ENCODE peak calls at places on chromosome 18, in ten cellular contexts. One of them, this sample, is unnamed.

GRCh38 chr18:72895548-72895947 is 27.8 kb upstream of the NETO1 start:
- DNase-seq in breast epithelium: no peak
- DNase-seq in brain microvascular endothelial cell: peak
- DNase-seq in tibial artery: no peak
- DNase-seq in CD4-positive, alpha-beta T cell: no peak
- DNase-seq in neuronal stem cell: no peak
- DNase-seq in upper lobe of right lung: no peak
- DNase-seq in uterus: no peak
- DNase-seq in cardiac muscle cell: no peak
- DNase-seq in fibroblast of lung: peak
- DNase-seq in this sample: no peak

GRCh38 chr18:9832871-9833270 is 52.9 kb upstream of the TXNDC2 start:
- DNase-seq in breast epithelium: no peak
- DNase-seq in brain microvascular endothelial cell: no peak
- DNase-seq in tibial artery: no peak
- DNase-seq in CD4-positive, alpha-beta T cell: no peak
- DNase-seq in neuronal stem cell: no peak
- DNase-seq in upper lobe of right lung: no peak
- DNase-seq in uterus: no peak
- DNase-seq in cardiac muscle cell: no peak
- DNase-seq in fibroblast of lung: no peak
- DNase-seq in this sample: no peak

GRCh38 chr18:47204908-47205522 is 28.9 kb upstream of the IER3IP1 start:
- DNase-seq in breast epithelium: no peak
- DNase-seq in brain microvascular endothelial cell: peak
- DNase-seq in tibial artery: no peak
- DNase-seq in CD4-positive, alpha-beta T cell: no peak
- DNase-seq in neuronal stem cell: no peak
- DNase-seq in upper lobe of right lung: no peak
- DNase-seq in uterus: no peak
- DNase-seq in cardiac muscle cell: peak
- DNase-seq in fibroblast of lung: peak
- DNase-seq in this sample: peak

GRCh38 chr18:33369711-33370449 is 70.6 kb downstream of the CCDC178 start:
- DNase-seq in breast epithelium: no peak
- DNase-seq in brain microvascular endothelial cell: no peak
- DNase-seq in tibial artery: no peak
- DNase-seq in CD4-positive, alpha-beta T cell: no peak
- DNase-seq in neuronal stem cell: no peak
- DNase-seq in upper lobe of right lung: no peak
- DNase-seq in uterus: no peak
- DNase-seq in cardiac muscle cell: no peak
- DNase-seq in fibroblast of lung: no peak
- DNase-seq in this sample: peak

GRCh38 chr18:10230072-10230471 is 224.4 kb upstream of the APCDD1 start:
- DNase-seq in breast epithelium: no peak
- DNase-seq in brain microvascular endothelial cell: peak
- DNase-seq in tibial artery: no peak
- DNase-seq in CD4-positive, alpha-beta T cell: no peak
- DNase-seq in neuronal stem cell: no peak
- DNase-seq in upper lobe of right lung: no peak
- DNase-seq in uterus: no peak
- DNase-seq in cardiac muscle cell: no peak
- DNase-seq in fibroblast of lung: peak
- DNase-seq in this sample: peak

GRCh38 chr18:73136134-73136533 is 268.3 kb upstream of the NETO1 start:
- DNase-seq in breast epithelium: no peak
- DNase-seq in brain microvascular endothelial cell: no peak
- DNase-seq in tibial artery: no peak
- DNase-seq in CD4-positive, alpha-beta T cell: no peak
- DNase-seq in neuronal stem cell: no peak
- DNase-seq in upper lobe of right lung: no peak
- DNase-seq in uterus: no peak
- DNase-seq in cardiac muscle cell: peak
- DNase-seq in fibroblast of lung: peak
- DNase-seq in this sample: peak

GRCh38 chr18:6444484-6445228 is 29.9 kb upstream of the L3MBTL4 start:
- DNase-seq in breast epithelium: no peak
- DNase-seq in brain microvascular endothelial cell: no peak
- DNase-seq in tibial artery: no peak
- DNase-seq in CD4-positive, alpha-beta T cell: no peak
- DNase-seq in neuronal stem cell: no peak
- DNase-seq in upper lobe of right lung: no peak
- DNase-seq in uterus: no peak
- DNase-seq in cardiac muscle cell: no peak
- DNase-seq in fibroblast of lung: no peak
- DNase-seq in this sample: no peak

GRCh38 chr18:80247403-80247916 is at the start of gene PARD6G:
- DNase-seq in breast epithelium: peak
- DNase-seq in brain microvascular endothelial cell: peak
- DNase-seq in tibial artery: peak
- DNase-seq in CD4-positive, alpha-beta T cell: peak
- DNase-seq in neuronal stem cell: peak
- DNase-seq in upper lobe of right lung: peak
- DNase-seq in uterus: peak
- DNase-seq in cardiac muscle cell: peak
- DNase-seq in fibroblast of lung: peak
- DNase-seq in this sample: peak

GRCh38 chr18:22324191-22325131 is 93.3 kb downstream of the CTAGE1 start:
- DNase-seq in breast epithelium: no peak
- DNase-seq in brain microvascular endothelial cell: no peak
- DNase-seq in tibial artery: peak
- DNase-seq in CD4-positive, alpha-beta T cell: no peak
- DNase-seq in neuronal stem cell: peak
- DNase-seq in upper lobe of right lung: peak
- DNase-seq in uterus: peak
- DNase-seq in cardiac muscle cell: peak
- DNase-seq in fibroblast of lung: peak
- DNase-seq in this sample: no peak

GRCh38 chr18:79275992-79276391 is 119.7 kb upstream of the NFATC1 start:
- DNase-seq in breast epithelium: no peak
- DNase-seq in brain microvascular endothelial cell: peak
- DNase-seq in tibial artery: no peak
- DNase-seq in CD4-positive, alpha-beta T cell: no peak
- DNase-seq in neuronal stem cell: no peak
- DNase-seq in upper lobe of right lung: no peak
- DNase-seq in uterus: no peak
- DNase-seq in cardiac muscle cell: no peak
- DNase-seq in fibroblast of lung: no peak
- DNase-seq in this sample: peak

GRCh38 chr18:49238433-49239042 is 221.9 kb downstream of the DYM start:
- DNase-seq in breast epithelium: no peak
- DNase-seq in brain microvascular endothelial cell: peak
- DNase-seq in tibial artery: no peak
- DNase-seq in CD4-positive, alpha-beta T cell: no peak
- DNase-seq in neuronal stem cell: peak
- DNase-seq in upper lobe of right lung: no peak
- DNase-seq in uterus: no peak
- DNase-seq in cardiac muscle cell: peak
- DNase-seq in fibroblast of lung: peak
- DNase-seq in this sample: no peak

GRCh38 chr18:7452331-7452730 is 114.8 kb upstream of the PTPRM start:
- DNase-seq in breast epithelium: no peak
- DNase-seq in brain microvascular endothelial cell: peak
- DNase-seq in tibial artery: peak
- DNase-seq in CD4-positive, alpha-beta T cell: no peak
- DNase-seq in neuronal stem cell: no peak
- DNase-seq in upper lobe of right lung: no peak
- DNase-seq in uterus: no peak
- DNase-seq in cardiac muscle cell: peak
- DNase-seq in fibroblast of lung: no peak
- DNase-seq in this sample: peak

GRCh38 chr18:55319517-55319905 is 268.5 kb downstream of the TCF4 start:
- DNase-seq in breast epithelium: no peak
- DNase-seq in brain microvascular endothelial cell: no peak
- DNase-seq in tibial artery: no peak
- DNase-seq in CD4-positive, alpha-beta T cell: no peak
- DNase-seq in neuronal stem cell: no peak
- DNase-seq in upper lobe of right lung: no peak
- DNase-seq in uterus: no peak
- DNase-seq in cardiac muscle cell: no peak
- DNase-seq in fibroblast of lung: peak
- DNase-seq in this sample: no peak

GRCh38 chr18:55318864-55319516 is 269.0 kb downstream of the TCF4 start:
- DNase-seq in breast epithelium: no peak
- DNase-seq in brain microvascular endothelial cell: no peak
- DNase-seq in tibial artery: no peak
- DNase-seq in CD4-positive, alpha-beta T cell: no peak
- DNase-seq in neuronal stem cell: no peak
- DNase-seq in upper lobe of right lung: no peak
- DNase-seq in uterus: no peak
- DNase-seq in cardiac muscle cell: no peak
- DNase-seq in fibroblast of lung: peak
- DNase-seq in this sample: no peak

GRCh38 chr18:55317832-55318231 is 270.2 kb downstream of the TCF4 start:
- DNase-seq in breast epithelium: no peak
- DNase-seq in brain microvascular endothelial cell: no peak
- DNase-seq in tibial artery: no peak
- DNase-seq in CD4-positive, alpha-beta T cell: no peak
- DNase-seq in neuronal stem cell: no peak
- DNase-seq in upper lobe of right lung: no peak
- DNase-seq in uterus: no peak
- DNase-seq in cardiac muscle cell: no peak
- DNase-seq in fibroblast of lung: no peak
- DNase-seq in this sample: no peak

GRCh38 chr18:55316615-55317184 is 271.3 kb downstream of the TCF4 start:
- DNase-seq in breast epithelium: no peak
- DNase-seq in brain microvascular endothelial cell: no peak
- DNase-seq in tibial artery: no peak
- DNase-seq in CD4-positive, alpha-beta T cell: no peak
- DNase-seq in neuronal stem cell: no peak
- DNase-seq in upper lobe of right lung: no peak
- DNase-seq in uterus: no peak
- DNase-seq in cardiac muscle cell: no peak
- DNase-seq in fibroblast of lung: no peak
- DNase-seq in this sample: no peak

DNA sequence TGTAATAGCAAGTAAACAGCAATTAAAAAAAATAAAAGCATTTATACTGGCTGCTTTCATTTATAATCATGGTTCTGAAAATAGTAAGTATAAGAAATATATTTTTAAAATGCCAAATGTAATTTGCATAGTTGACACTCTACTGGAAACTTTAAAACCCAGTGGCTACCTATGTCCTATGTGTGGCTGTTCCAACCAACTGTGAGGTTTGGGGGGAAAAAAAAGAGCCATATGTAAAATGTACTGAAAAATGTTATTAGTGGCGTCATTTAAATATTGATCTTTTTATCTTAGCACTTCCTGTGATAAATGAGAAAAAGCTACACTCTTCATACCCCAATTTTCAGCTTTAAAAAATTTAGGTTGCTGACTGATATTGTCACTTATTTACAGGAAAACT is 270.7 kb downstream of the TCF4 start:
- DNase-seq in breast epithelium: no peak
- DNase-seq in brain microvascular endothelial cell: no peak
- DNase-seq in tibial artery: no peak
- DNase-seq in CD4-positive, alpha-beta T cell: no peak
- DNase-seq in neuronal stem cell: no peak
- DNase-seq in upper lobe of right lung: no peak
- DNase-seq in uterus: no peak
- DNase-seq in cardiac muscle cell: no peak
- DNase-seq in fibroblast of lung: no peak
- DNase-seq in this sample: no peak
- H3K27ac ChIP-seq in breast epithelium: peak
- H3K27ac ChIP-seq in brain microvascular endothelial cell: no peak
- H3K27ac ChIP-seq in tibial artery: no peak
- H3K27ac ChIP-seq in CD4-positive, alpha-beta T cell: no peak
- H3K27ac ChIP-seq in neuronal stem cell: no peak
- H3K27ac ChIP-seq in upper lobe of right lung: peak
- H3K27ac ChIP-seq in uterus: peak
- H3K27ac ChIP-seq in cardiac muscle cell: no peak
- H3K27ac ChIP-seq in fibroblast of lung: no peak
- H3K27ac ChIP-seq in this sample: no peak

GRCh38 chr18:60892855-60893254 is 440.4 kb upstream of the CDH20 start:
- DNase-seq in breast epithelium: peak
- DNase-seq in brain microvascular endothelial cell: peak
- DNase-seq in tibial artery: no peak
- DNase-seq in CD4-positive, alpha-beta T cell: no peak
- DNase-seq in neuronal stem cell: no peak
- DNase-seq in upper lobe of right lung: peak
- DNase-seq in uterus: no peak
- DNase-seq in cardiac muscle cell: no peak
- DNase-seq in fibroblast of lung: peak
- DNase-seq in this sample: peak
- H3K27ac ChIP-seq in breast epithelium: no peak
- H3K27ac ChIP-seq in brain microvascular endothelial cell: peak
- H3K27ac ChIP-seq in tibial artery: no peak
- H3K27ac ChIP-seq in CD4-positive, alpha-beta T cell: no peak
- H3K27ac ChIP-seq in neuronal stem cell: no peak
- H3K27ac ChIP-seq in upper lobe of right lung: no peak
- H3K27ac ChIP-seq in uterus: no peak
- H3K27ac ChIP-seq in cardiac muscle cell: no peak
- H3K27ac ChIP-seq in fibroblast of lung: no peak
- H3K27ac ChIP-seq in this sample: peak

DNA sequence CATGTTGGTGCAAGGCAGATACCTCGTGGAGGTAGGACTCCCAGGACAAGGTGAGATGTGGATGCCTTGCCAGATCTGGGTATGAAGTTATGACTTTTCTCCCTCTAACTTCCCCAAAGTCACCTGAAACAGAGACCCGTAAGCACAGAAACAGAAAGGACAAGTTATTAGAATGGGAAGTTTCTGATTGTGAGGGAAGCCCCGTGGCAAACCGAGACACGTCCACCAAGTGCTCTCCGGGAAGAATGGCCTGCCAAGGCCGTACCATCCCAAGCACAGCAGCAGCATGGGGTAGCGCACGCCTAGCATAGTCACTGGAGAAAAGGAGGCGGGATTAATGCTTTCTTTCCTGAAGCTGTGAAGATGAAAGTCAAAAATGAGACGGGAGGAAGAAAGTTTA is 110.6 kb downstream of the ZNF532 start:
- DNase-seq in breast epithelium: no peak
- DNase-seq in brain microvascular endothelial cell: no peak
- DNase-seq in tibial artery: no peak
- DNase-seq in CD4-positive, alpha-beta T cell: no peak
- DNase-seq in neuronal stem cell: no peak
- DNase-seq in upper lobe of right lung: no peak
- DNase-seq in uterus: no peak
- DNase-seq in cardiac muscle cell: no peak
- DNase-seq in fibroblast of lung: no peak
- DNase-seq in this sample: no peak
- H3K27ac ChIP-seq in breast epithelium: peak
- H3K27ac ChIP-seq in brain microvascular endothelial cell: no peak
- H3K27ac ChIP-seq in tibial artery: peak
- H3K27ac ChIP-seq in CD4-positive, alpha-beta T cell: no peak
- H3K27ac ChIP-seq in neuronal stem cell: no peak
- H3K27ac ChIP-seq in upper lobe of right lung: no peak
- H3K27ac ChIP-seq in uterus: peak
- H3K27ac ChIP-seq in cardiac muscle cell: peak
- H3K27ac ChIP-seq in fibroblast of lung: no peak
- H3K27ac ChIP-seq in this sample: no peak

DNA sequence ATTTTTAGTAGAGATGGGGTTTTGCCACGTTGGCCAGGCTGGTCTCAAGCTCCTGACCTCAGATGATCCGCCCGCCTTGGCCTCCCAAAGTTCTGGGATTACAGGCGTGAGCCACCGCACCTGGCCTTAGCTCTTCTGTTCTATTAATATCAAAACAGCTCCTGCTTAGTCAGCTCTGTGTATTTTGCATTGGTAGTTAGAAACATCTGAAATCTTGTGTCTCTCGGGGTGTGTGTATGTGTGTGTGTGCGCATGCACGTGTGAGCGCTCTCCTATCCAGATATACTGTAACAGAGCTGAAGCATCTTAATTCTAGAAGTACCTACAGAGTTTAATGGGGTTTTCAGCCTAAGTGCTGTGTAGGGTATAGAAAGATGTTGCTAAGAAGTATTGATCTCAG is 33.7 kb downstream of the SETBP1 start:
- DNase-seq in breast epithelium: no peak
- DNase-seq in brain microvascular endothelial cell: no peak
- DNase-seq in tibial artery: no peak
- DNase-seq in CD4-positive, alpha-beta T cell: no peak
- DNase-seq in neuronal stem cell: no peak
- DNase-seq in upper lobe of right lung: no peak
- DNase-seq in uterus: no peak
- DNase-seq in cardiac muscle cell: no peak
- DNase-seq in fibroblast of lung: no peak
- DNase-seq in this sample: no peak
- H3K27ac ChIP-seq in breast epithelium: peak
- H3K27ac ChIP-seq in brain microvascular endothelial cell: no peak
- H3K27ac ChIP-seq in tibial artery: no peak
- H3K27ac ChIP-seq in CD4-positive, alpha-beta T cell: no peak
- H3K27ac ChIP-seq in neuronal stem cell: no peak
- H3K27ac ChIP-seq in upper lobe of right lung: no peak
- H3K27ac ChIP-seq in uterus: peak
- H3K27ac ChIP-seq in cardiac muscle cell: no peak
- H3K27ac ChIP-seq in fibroblast of lung: no peak
- H3K27ac ChIP-seq in this sample: no peak

This sample was measured in RWPE1.